ENCODE peak calls at places on chromosomes 5 and 9, in ten cellular contexts. V is PC-9; T is A549; L is astrocyte; Q is uterus; N is sigmoid colon; D is CD8-positive, alpha-beta T cell; I is psoas muscle; B is fibroblast of lung; A is prostate gland. C is an unnamed sample.

GRCh38 chr9:69200071-69200470 is 26.0 kb downstream of the TJP2 start:
- DNase-seq in V (no peak), T (no peak), L (peak), Q (peak), N (no peak), D (no peak), I (no peak), B (peak), A (no peak), C (no peak)

GRCh38 chr9:4904322-4905134 is 80.5 kb upstream of the JAK2 start:
- DNase-seq in V (no peak), T (peak), L (peak), Q (no peak), N (no peak), D (no peak), I (no peak), B (peak), A (no peak), C (peak)

GRCh38 chr5:66987949-66988838 is 208.4 kb downstream of the CD180 start:
- DNase-seq in V (no peak), T (peak), L (no peak), Q (no peak), N (no peak), D (no peak), I (no peak), B (no peak), A (no peak), C (peak)

GRCh38 chr5:127203818-127204217 is 86.8 kb upstream of the MEGF10 start:
- DNase-seq in V (no peak), T (no peak), L (peak), Q (no peak), N (no peak), D (no peak), I (no peak), B (peak), A (no peak), C (no peak)

GRCh38 chr5:103327893-103328292 is 69.3 kb downstream of the MACIR start:
- DNase-seq in V (no peak), T (no peak), L (no peak), Q (no peak), N (no peak), D (no peak), I (no peak), B (no peak), A (peak), C (no peak)

GRCh38 chr5:139878093-139878492 is 82.5 kb downstream of the PSD2 start:
- DNase-seq in V (peak), T (no peak), L (no peak), Q (no peak), N (no peak), D (no peak), I (no peak), B (no peak), A (no peak), C (no peak)

GRCh38 chr9:127777368-127777960 is 1.0 kb downstream of the SH2D3C start:
- DNase-seq in V (no peak), T (no peak), L (no peak), Q (no peak), N (no peak), D (no peak), I (no peak), B (no peak), A (no peak), C (no peak)

GRCh38 chr9:92711844-92712243 is 41.9 kb upstream of the IPPK start:
- DNase-seq in V (no peak), T (no peak), L (no peak), Q (no peak), N (no peak), D (no peak), I (no peak), B (no peak), A (no peak), C (no peak)

GRCh38 chr5:175706499-175706898 is 48.6 kb downstream of the HRH2 start:
- DNase-seq in V (no peak), T (no peak), L (no peak), Q (no peak), N (peak), D (no peak), I (no peak), B (no peak), A (no peak), C (no peak)

GRCh38 chr5:18420711-18421110 is 786.5 kb downstream of the TAF11L14 start:
- DNase-seq in V (no peak), T (no peak), L (no peak), Q (no peak), N (no peak), D (no peak), I (no peak), B (no peak), A (no peak), C (no peak)

DNA sequence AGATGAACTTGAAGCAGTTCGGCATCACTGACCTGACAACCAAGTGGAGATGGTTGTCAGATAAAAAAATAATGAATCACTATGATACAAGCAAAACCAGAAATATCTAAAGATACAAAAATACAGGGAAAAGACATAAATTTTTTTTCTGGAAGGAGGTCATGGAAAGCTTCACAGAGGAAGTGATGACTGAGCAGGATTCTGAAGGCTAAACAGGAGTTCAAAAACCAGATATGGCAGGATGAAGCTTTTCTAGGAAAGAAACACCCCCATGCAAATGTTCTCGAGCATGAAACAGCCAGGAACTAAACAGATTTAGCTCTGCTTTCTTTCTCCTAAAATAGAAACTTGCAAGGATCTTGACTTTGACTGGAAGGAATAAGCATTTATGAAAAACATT is 60.7 kb upstream of the IFNE start:
- DNase-seq in V (no peak), T (no peak), L (no peak), Q (no peak), N (no peak), D (no peak), I (no peak), B (no peak), A (no peak), C (no peak)
- H3K27ac ChIP-seq in V (peak), T (peak), L (peak), Q (no peak), N (no peak), D (no peak), I (no peak), B (peak), A (no peak), C (no peak)

DNA sequence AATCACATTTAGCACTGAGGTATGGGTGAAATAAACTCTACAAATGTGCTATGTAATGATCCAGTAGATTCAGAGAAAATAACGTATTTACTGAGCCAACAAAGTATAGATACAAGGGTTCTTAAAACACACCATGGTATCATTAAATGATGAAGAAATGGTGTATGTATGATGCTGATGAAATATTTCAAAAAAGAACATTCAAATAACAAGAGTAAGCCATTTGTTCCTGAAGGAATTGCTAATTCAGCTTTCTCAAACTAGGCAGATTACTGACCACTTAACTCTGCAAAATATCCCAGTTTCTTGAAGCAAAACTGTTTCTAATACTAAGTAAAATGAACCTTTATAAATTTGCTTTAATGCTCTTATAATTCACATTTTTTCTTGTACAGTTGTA is 97.6 kb upstream of the IFNE start:
- DNase-seq in V (no peak), T (no peak), L (no peak), Q (no peak), N (no peak), D (no peak), I (no peak), B (no peak), A (no peak), C (no peak)
- H3K27ac ChIP-seq in V (no peak), T (peak), L (no peak), Q (no peak), N (no peak), D (no peak), I (no peak), B (no peak), A (no peak), C (peak)

GRCh38 chr5:71740015-71740753 is 21.1 kb downstream of the CARTPT start:
- DNase-seq in V (no peak), T (no peak), L (no peak), Q (no peak), N (no peak), D (no peak), I (no peak), B (no peak), A (no peak), C (no peak)

GRCh38 chr5:71747182-71747581 is 28.1 kb downstream of the CARTPT start:
- DNase-seq in V (no peak), T (no peak), L (no peak), Q (no peak), N (no peak), D (no peak), I (no peak), B (no peak), A (no peak), C (no peak)

GRCh38 chr5:71744009-71744792 is 25.1 kb downstream of the CARTPT start:
- DNase-seq in V (no peak), T (no peak), L (no peak), Q (no peak), N (no peak), D (no peak), I (no peak), B (no peak), A (no peak), C (no peak)

GRCh38 chr5:71738962-71739361 is 19.9 kb downstream of the CARTPT start:
- DNase-seq in V (no peak), T (no peak), L (no peak), Q (no peak), N (no peak), D (no peak), I (no peak), B (no peak), A (no peak), C (no peak)

DNA sequence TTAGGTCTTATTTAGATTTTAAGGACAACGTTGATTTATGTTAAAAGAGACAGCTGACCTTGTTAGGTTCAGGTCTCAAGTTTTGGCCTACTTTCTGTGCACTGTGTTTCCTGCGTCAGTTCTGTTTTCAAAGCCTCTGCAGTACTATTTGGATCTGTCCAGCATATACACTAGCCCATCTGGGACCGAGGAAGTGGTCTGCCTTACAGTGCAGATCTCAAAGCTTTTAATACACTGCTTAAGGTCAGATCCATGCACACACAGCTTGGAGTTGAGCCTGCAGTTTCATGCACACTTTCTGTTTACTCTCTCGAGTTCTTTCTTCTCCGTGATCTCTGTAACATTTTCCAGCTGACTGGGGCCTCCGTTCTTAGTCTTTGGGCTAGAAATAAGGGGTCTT is 24.1 kb downstream of the CARTPT start:
- DNase-seq in V (no peak), T (no peak), L (no peak), Q (no peak), N (no peak), D (no peak), I (no peak), B (no peak), A (no peak), C (no peak)
- H3K27ac ChIP-seq in V (no peak), T (no peak), L (no peak), Q (no peak), N (peak), D (no peak), I (no peak), B (no peak), A (peak), C (no peak)

DNA sequence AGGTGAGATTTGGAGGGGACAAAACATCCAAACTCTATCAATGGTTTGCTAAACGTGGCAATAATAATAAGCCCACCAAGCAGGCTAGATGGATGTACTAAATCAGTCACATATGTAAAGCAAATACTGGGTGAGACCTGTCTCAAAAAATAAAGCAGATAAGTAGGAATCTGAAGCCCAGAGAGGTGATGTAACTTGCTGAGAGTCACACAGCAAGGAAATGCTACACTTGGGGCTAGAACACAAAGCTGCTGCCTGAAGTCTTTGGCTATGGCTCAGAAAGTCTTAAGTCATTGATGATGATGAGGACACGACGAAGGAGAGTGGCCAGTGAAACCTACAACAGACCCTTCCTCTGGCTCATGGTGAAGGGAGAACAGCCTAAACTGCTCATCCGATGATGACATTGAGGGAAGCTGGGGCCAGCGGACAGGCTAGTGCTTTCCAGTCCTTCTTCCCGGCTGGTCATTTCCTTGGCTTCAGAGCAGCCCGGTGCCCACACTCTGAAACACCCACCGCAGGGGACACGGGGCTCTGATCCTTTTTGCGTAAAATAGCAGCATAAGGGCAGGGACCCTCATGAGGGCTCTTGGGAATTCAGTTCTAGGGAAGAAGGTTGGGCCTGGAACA is 14.1 kb downstream of the DUSP1 start:
- DNase-seq in V (no peak), T (no peak), L (no peak), Q (no peak), N (no peak), D (no peak), I (no peak), B (no peak), A (no peak), C (no peak)
- H3K27ac ChIP-seq in V (no peak), T (peak), L (no peak), Q (no peak), N (no peak), D (no peak), I (no peak), B (no peak), A (no peak), C (no peak)

GRCh38 chr9:36164989-36165388 is 4.2 kb upstream of the CCIN start:
- DNase-seq in V (no peak), T (no peak), L (no peak), Q (no peak), N (no peak), D (no peak), I (no peak), B (no peak), A (no peak), C (no peak)
- H3K27ac ChIP-seq in V (no peak), T (peak), L (no peak), Q (peak), N (peak), D (no peak), I (no peak), B (no peak), A (peak), C (no peak)

GRCh38 chr9:131419029-131419614 is 25.2 kb downstream of the PRRC2B start:
- DNase-seq in V (no peak), T (no peak), L (no peak), Q (no peak), N (no peak), D (no peak), I (no peak), B (no peak), A (no peak), C (no peak)
- H3K27ac ChIP-seq in V (peak), T (peak), L (no peak), Q (no peak), N (peak), D (no peak), I (peak), B (peak), A (peak), C (peak)

GRCh38 chr5:35228304-35228703 is 2.0 kb downstream of the PRLR start:
- DNase-seq in V (no peak), T (no peak), L (no peak), Q (no peak), N (no peak), D (no peak), I (no peak), B (no peak), A (no peak), C (no peak)
- H3K27ac ChIP-seq in V (no peak), T (no peak), L (no peak), Q (peak), N (no peak), D (no peak), I (no peak), B (no peak), A (no peak), C (no peak)

C was measured in SJSA1.